ENCODE peak calls at places on chromosomes 3 and 15, in six cellular contexts. One of them, this sample, is unnamed.

GRCh38 chr3:134619884-134620445 is 30.9 kb downstream of the KY start:
- DNase-seq in hepatocyte: no peak
- DNase-seq in left ventricle myocardium inferior: no peak
- DNase-seq in upper lobe of left lung: no peak
- DNase-seq in Daoy: no peak
- DNase-seq in tibial artery: no peak
- DNase-seq in this sample: no peak

GRCh38 chr15:94059188-94059587 is 172.2 kb upstream of the MCTP2 start:
- DNase-seq in hepatocyte: no peak
- DNase-seq in left ventricle myocardium inferior: no peak
- DNase-seq in upper lobe of left lung: no peak
- DNase-seq in Daoy: no peak
- DNase-seq in tibial artery: no peak
- DNase-seq in this sample: no peak

GRCh38 chr3:52986049-52986448 is 59.8 kb downstream of the SFMBT1 start:
- DNase-seq in hepatocyte: no peak
- DNase-seq in left ventricle myocardium inferior: no peak
- DNase-seq in upper lobe of left lung: no peak
- DNase-seq in Daoy: peak
- DNase-seq in tibial artery: no peak
- DNase-seq in this sample: no peak

GRCh38 chr3:117101697-117102096 is 392.1 kb downstream of the TUSC7 start:
- DNase-seq in hepatocyte: no peak
- DNase-seq in left ventricle myocardium inferior: no peak
- DNase-seq in upper lobe of left lung: no peak
- DNase-seq in Daoy: no peak
- DNase-seq in tibial artery: no peak
- DNase-seq in this sample: no peak

GRCh38 chr3:194069421-194070219 is 66.3 kb upstream of the HES1 start:
- DNase-seq in hepatocyte: no peak
- DNase-seq in left ventricle myocardium inferior: no peak
- DNase-seq in upper lobe of left lung: no peak
- DNase-seq in Daoy: peak
- DNase-seq in tibial artery: no peak
- DNase-seq in this sample: peak

GRCh38 chr3:38314112-38314766 is 32.1 kb downstream of the SLC22A14 start:
- DNase-seq in hepatocyte: no peak
- DNase-seq in left ventricle myocardium inferior: no peak
- DNase-seq in upper lobe of left lung: no peak
- DNase-seq in Daoy: no peak
- DNase-seq in tibial artery: no peak
- DNase-seq in this sample: no peak

GRCh38 chr3:67461667-67462142 is 192.7 kb downstream of the SUCLG2 start:
- DNase-seq in hepatocyte: no peak
- DNase-seq in left ventricle myocardium inferior: no peak
- DNase-seq in upper lobe of left lung: no peak
- DNase-seq in Daoy: peak
- DNase-seq in tibial artery: no peak
- DNase-seq in this sample: no peak

GRCh38 chr15:49366496-49366895 is 56.5 kb upstream of the FGF7 start:
- DNase-seq in hepatocyte: no peak
- DNase-seq in left ventricle myocardium inferior: no peak
- DNase-seq in upper lobe of left lung: peak
- DNase-seq in Daoy: no peak
- DNase-seq in tibial artery: no peak
- DNase-seq in this sample: no peak

GRCh38 chr15:35325374-35325941 is 220.5 kb downstream of the DPH6 start:
- DNase-seq in hepatocyte: no peak
- DNase-seq in left ventricle myocardium inferior: no peak
- DNase-seq in upper lobe of left lung: no peak
- DNase-seq in Daoy: no peak
- DNase-seq in tibial artery: no peak
- DNase-seq in this sample: no peak

GRCh38 chr3:52670621-52671521 is 14.8 kb downstream of the PBRM1 start:
- DNase-seq in hepatocyte: peak
- DNase-seq in left ventricle myocardium inferior: no peak
- DNase-seq in upper lobe of left lung: no peak
- DNase-seq in Daoy: peak
- DNase-seq in tibial artery: no peak
- DNase-seq in this sample: peak

GRCh38 chr3:56339671-56340070 is 128.6 kb downstream of the ERC2 start:
- DNase-seq in hepatocyte: no peak
- DNase-seq in left ventricle myocardium inferior: no peak
- DNase-seq in upper lobe of left lung: peak
- DNase-seq in Daoy: no peak
- DNase-seq in tibial artery: no peak
- DNase-seq in this sample: no peak

GRCh38 chr3:143122089-143122430 is 2.5 kb downstream of the CHST2 start:
- DNase-seq in hepatocyte: no peak
- DNase-seq in left ventricle myocardium inferior: no peak
- DNase-seq in upper lobe of left lung: peak
- DNase-seq in Daoy: no peak
- DNase-seq in tibial artery: no peak
- DNase-seq in this sample: no peak

GRCh38 chr3:134340362-134340997 is 33.8 kb downstream of the AMOTL2 start:
- DNase-seq in hepatocyte: no peak
- DNase-seq in left ventricle myocardium inferior: no peak
- DNase-seq in upper lobe of left lung: no peak
- DNase-seq in Daoy: no peak
- DNase-seq in tibial artery: no peak
- DNase-seq in this sample: no peak

GRCh38 chr15:75718326-75718725 is 5.7 kb upstream of the CSPG4 start:
- DNase-seq in hepatocyte: peak
- DNase-seq in left ventricle myocardium inferior: no peak
- DNase-seq in upper lobe of left lung: no peak
- DNase-seq in Daoy: no peak
- DNase-seq in tibial artery: peak
- DNase-seq in this sample: peak

GRCh38 chr15:64617727-64618126 is 157.3 kb downstream of the ZNF609 start:
- DNase-seq in hepatocyte: no peak
- DNase-seq in left ventricle myocardium inferior: no peak
- DNase-seq in upper lobe of left lung: no peak
- DNase-seq in Daoy: no peak
- DNase-seq in tibial artery: no peak
- DNase-seq in this sample: no peak

GRCh38 chr3:182523836-182524235 is 269.5 kb upstream of the ATP11B start:
- DNase-seq in hepatocyte: no peak
- DNase-seq in left ventricle myocardium inferior: no peak
- DNase-seq in upper lobe of left lung: no peak
- DNase-seq in Daoy: no peak
- DNase-seq in tibial artery: no peak
- DNase-seq in this sample: peak

GRCh38 chr3:186361612-186362408 is at the start of gene DGKG:
- DNase-seq in hepatocyte: no peak
- DNase-seq in left ventricle myocardium inferior: peak
- DNase-seq in upper lobe of left lung: peak
- DNase-seq in Daoy: peak
- DNase-seq in tibial artery: peak
- DNase-seq in this sample: no peak

GRCh38 chr3:185744997-185745843 is 79.6 kb downstream of the IGF2BP2 start:
- DNase-seq in hepatocyte: no peak
- DNase-seq in left ventricle myocardium inferior: no peak
- DNase-seq in upper lobe of left lung: no peak
- DNase-seq in Daoy: peak
- DNase-seq in tibial artery: no peak
- DNase-seq in this sample: peak

GRCh38 chr3:13143381-13144004 is 70.3 kb upstream of the IQSEC1 start:
- DNase-seq in hepatocyte: no peak
- DNase-seq in left ventricle myocardium inferior: no peak
- DNase-seq in upper lobe of left lung: no peak
- DNase-seq in Daoy: no peak
- DNase-seq in tibial artery: peak
- DNase-seq in this sample: no peak

GRCh38 chr3:175608351-175608750 is 749.2 kb downstream of the NAALADL2 start:
- DNase-seq in hepatocyte: no peak
- DNase-seq in left ventricle myocardium inferior: no peak
- DNase-seq in upper lobe of left lung: no peak
- DNase-seq in Daoy: no peak
- DNase-seq in tibial artery: no peak
- DNase-seq in this sample: no peak

GRCh38 chr15:88385078-88385700 is 82.0 kb downstream of the MRPL46 start:
- DNase-seq in hepatocyte: no peak
- DNase-seq in left ventricle myocardium inferior: no peak
- DNase-seq in upper lobe of left lung: no peak
- DNase-seq in Daoy: no peak
- DNase-seq in tibial artery: no peak
- DNase-seq in this sample: no peak

GRCh38 chr15:23035964-23036566 is 3.3 kb downstream of the TUBGCP5 start:
- DNase-seq in hepatocyte: peak
- DNase-seq in left ventricle myocardium inferior: no peak
- DNase-seq in upper lobe of left lung: no peak
- DNase-seq in Daoy: peak
- DNase-seq in tibial artery: no peak
- DNase-seq in this sample: peak

GRCh38 chr3:8622873-8623725 is 21.5 kb downstream of the SSUH2 start:
- DNase-seq in hepatocyte: peak
- DNase-seq in left ventricle myocardium inferior: peak
- DNase-seq in upper lobe of left lung: peak
- DNase-seq in Daoy: peak
- DNase-seq in tibial artery: peak
- DNase-seq in this sample: peak

GRCh38 chr15:101100118-101100517 is 151.7 kb downstream of the CHSY1 start:
- DNase-seq in hepatocyte: no peak
- DNase-seq in left ventricle myocardium inferior: no peak
- DNase-seq in upper lobe of left lung: no peak
- DNase-seq in Daoy: no peak
- DNase-seq in tibial artery: no peak
- DNase-seq in this sample: no peak

GRCh38 chr3:23968467-23969184 is 23.5 kb downstream of the NR1D2 start:
- DNase-seq in hepatocyte: no peak
- DNase-seq in left ventricle myocardium inferior: no peak
- DNase-seq in upper lobe of left lung: no peak
- DNase-seq in Daoy: peak
- DNase-seq in tibial artery: no peak
- DNase-seq in this sample: no peak